ENCODE peak calls at places on chromosomes 7 and 10, in six cellular contexts. B is A549, A is GM23248, S is IMR-90, W is neuronal stem cell, R is fibroblast of lung. E is an unnamed sample.

GRCh38 chr10:28236641-28237040 is 66.2 kb downstream of the MPP7 start:
- DNase-seq in B (no peak), A (no peak), S (no peak), W (no peak), R (peak), E (no peak)

GRCh38 chr10:15879058-15879457 is 18.8 kb upstream of the MINDY3 start:
- DNase-seq in B (peak), A (peak), S (peak), W (no peak), R (peak), E (no peak)

GRCh38 chr10:129350690-129351089 is 116.4 kb upstream of the MGMT start:
- DNase-seq in B (no peak), A (no peak), S (no peak), W (no peak), R (no peak), E (no peak)

GRCh38 chr10:29646238-29646902 is 11.6 kb upstream of the SVIL start:
- DNase-seq in B (no peak), A (peak), S (peak), W (no peak), R (peak), E (peak)

GRCh38 chr10:130814610-130815009 is 496.9 kb downstream of the TCERG1L start:
- DNase-seq in B (no peak), A (no peak), S (no peak), W (no peak), R (no peak), E (no peak)

GRCh38 chr7:99124236-99124635 is 19.7 kb downstream of the SMURF1 start:
- DNase-seq in B (no peak), A (no peak), S (no peak), W (no peak), R (no peak), E (no peak)

GRCh38 chr7:97064972-97065587 is 40.4 kb upstream of the DLX5 start:
- DNase-seq in B (peak), A (peak), S (peak), W (peak), R (peak), E (peak)

GRCh38 chr7:41938371-41938770 is 235.5 kb upstream of the INHBA start:
- DNase-seq in B (no peak), A (no peak), S (no peak), W (no peak), R (no peak), E (no peak)

GRCh38 chr7:96084880-96085551 is 236.9 kb downstream of the SLC25A13 start:
- DNase-seq in B (peak), A (peak), S (peak), W (no peak), R (peak), E (peak)

GRCh38 chr7:152866125-152866524 is 106.6 kb downstream of the ACTR3B start:
- DNase-seq in B (no peak), A (peak), S (peak), W (no peak), R (peak), E (no peak)

GRCh38 chr10:74039561-74040145 is 41.7 kb downstream of the VCL start:
- DNase-seq in B (no peak), A (peak), S (peak), W (no peak), R (peak), E (no peak)

GRCh38 chr10:28282341-28282740 is 20.5 kb downstream of the MPP7 start:
- DNase-seq in B (no peak), A (no peak), S (no peak), W (peak), R (no peak), E (no peak)

DNA sequence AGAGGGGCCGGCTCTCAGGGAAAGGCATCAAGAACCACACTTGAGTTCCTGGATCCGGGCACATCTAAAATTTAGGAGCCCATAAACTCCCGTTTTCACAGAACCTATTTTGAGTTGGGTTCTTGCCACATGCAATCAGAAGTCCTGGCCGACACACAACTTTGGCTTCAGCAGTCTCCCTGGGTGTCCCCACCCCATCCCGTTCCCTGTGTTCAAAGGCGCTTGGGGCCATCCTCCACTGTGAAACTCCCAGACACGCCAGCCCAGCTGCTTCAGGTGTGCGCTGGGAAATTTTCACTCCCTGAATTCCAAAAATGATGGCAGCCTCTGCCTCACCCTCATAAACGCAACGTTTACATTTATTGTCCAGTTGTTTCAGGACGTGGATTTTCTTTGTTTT is 8.4 kb upstream of the ZFAND2A start:
- DNase-seq in B (no peak), A (no peak), S (no peak), W (no peak), R (no peak), E (no peak)
- H3K4me2 ChIP-seq in B (no peak), A (no peak), S (no peak), W (no peak), R (no peak), E (no peak)

GRCh38 chr10:99532194-99532593 is 548 bp upstream of the NKX2-3 start:
- DNase-seq in B (no peak), A (no peak), S (no peak), W (no peak), R (no peak), E (no peak)
- H3K4me2 ChIP-seq in B (peak), A (no peak), S (no peak), W (peak), R (no peak), E (no peak)

GRCh38 chr7:26191233-26191973 is 9.1 kb downstream of the HNRNPA2B1 start:
- DNase-seq in B (no peak), A (no peak), S (no peak), W (no peak), R (no peak), E (no peak)
- H3K4me2 ChIP-seq in B (peak), A (no peak), S (no peak), W (no peak), R (no peak), E (no peak)

GRCh38 chr10:68562666-68563522 is 2.8 kb downstream of the TET1 start:
- DNase-seq in B (no peak), A (peak), S (peak), W (no peak), R (peak), E (no peak)
- H3K4me2 ChIP-seq in B (no peak), A (peak), S (peak), W (peak), R (peak), E (no peak)

GRCh38 chr7:36366649-36367560 is 22.8 kb upstream of the ANLN start:
- DNase-seq in B (peak), A (peak), S (peak), W (peak), R (peak), E (peak)
- H3K4me2 ChIP-seq in B (peak), A (peak), S (peak), W (peak), R (peak), E (peak)

DNA sequence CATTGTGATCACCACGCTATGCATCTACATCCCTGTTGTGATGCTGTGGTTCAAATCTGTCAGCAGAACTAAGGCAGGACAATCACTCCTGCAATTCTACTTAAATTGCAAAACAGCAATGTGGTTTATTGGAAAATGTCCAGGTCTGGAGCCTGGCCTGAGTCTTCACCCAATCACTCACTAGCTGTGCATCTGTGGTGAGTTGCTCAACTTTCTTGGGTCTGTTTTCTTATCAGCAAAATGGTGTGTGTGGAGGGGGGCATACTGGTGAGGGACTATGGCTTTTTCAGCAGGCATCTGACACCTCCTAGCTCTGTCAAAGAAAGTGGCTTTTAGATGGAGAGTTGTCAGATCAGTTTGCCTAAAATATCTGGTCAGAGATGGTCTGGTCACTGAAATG is 108.3 kb upstream of the FEZF1 start:
- DNase-seq in B (no peak), A (peak), S (peak), W (no peak), R (peak), E (no peak)
- H3K4me2 ChIP-seq in B (no peak), A (no peak), S (no peak), W (no peak), R (no peak), E (no peak)

GRCh38 chr7:156005202-156005821 is 193.0 kb upstream of the SHH start:
- DNase-seq in B (no peak), A (no peak), S (no peak), W (no peak), R (no peak), E (no peak)
- H3K4me2 ChIP-seq in B (no peak), A (no peak), S (no peak), W (no peak), R (no peak), E (no peak)